ENCODE peak calls at places on chromosome 14, in eight cellular contexts. One of them, this sample, is unnamed.

GRCh38 chr14:24051789-24052655 is at the start of gene CARMIL3:
- DNase-seq in MM.1S: peak
- DNase-seq in fibroblast of the aortic adventitia: peak
- DNase-seq in AG09309: no peak
- DNase-seq in cardiac muscle cell: peak
- DNase-seq in fibroblast of pulmonary artery: peak
- DNase-seq in fibroblast of mammary gland: peak
- DNase-seq in GM23338: peak
- DNase-seq in this sample: no peak

GRCh38 chr14:21090194-21090939 is 8.1 kb downstream of the ZNF219 start:
- DNase-seq in MM.1S: no peak
- DNase-seq in fibroblast of pulmonary artery: no peak
- DNase-seq in AG09309: no peak
- DNase-seq in fibroblast of mammary gland: no peak
- DNase-seq in GM23338: peak
- DNase-seq in cardiac muscle cell: no peak
- DNase-seq in fibroblast of the aortic adventitia: no peak
- DNase-seq in this sample: no peak

GRCh38 chr14:74326369-74327152 is 21.7 kb upstream of the VRTN start:
- DNase-seq in cardiac muscle cell: peak
- DNase-seq in fibroblast of pulmonary artery: no peak
- DNase-seq in fibroblast of the aortic adventitia: no peak
- DNase-seq in MM.1S: no peak
- DNase-seq in fibroblast of mammary gland: no peak
- DNase-seq in AG09309: no peak
- DNase-seq in GM23338: peak
- DNase-seq in this sample: no peak

GRCh38 chr14:68685419-68686211 is 107.3 kb downstream of the ZFP36L1 start:
- DNase-seq in cardiac muscle cell: no peak
- DNase-seq in AG09309: no peak
- DNase-seq in MM.1S: peak
- DNase-seq in fibroblast of pulmonary artery: peak
- DNase-seq in fibroblast of mammary gland: peak
- DNase-seq in GM23338: no peak
- DNase-seq in fibroblast of the aortic adventitia: peak
- DNase-seq in this sample: no peak

GRCh38 chr14:96616168-96616681 is 114.0 kb downstream of the PAPOLA start:
- DNase-seq in cardiac muscle cell: no peak
- DNase-seq in GM23338: peak
- DNase-seq in AG09309: no peak
- DNase-seq in MM.1S: no peak
- DNase-seq in fibroblast of the aortic adventitia: no peak
- DNase-seq in fibroblast of pulmonary artery: no peak
- DNase-seq in fibroblast of mammary gland: no peak
- DNase-seq in this sample: no peak

GRCh38 chr14:69048456-69048855 is 69.4 kb upstream of the ACTN1 start:
- DNase-seq in AG09309: no peak
- DNase-seq in GM23338: no peak
- DNase-seq in fibroblast of the aortic adventitia: no peak
- DNase-seq in MM.1S: no peak
- DNase-seq in cardiac muscle cell: no peak
- DNase-seq in fibroblast of mammary gland: peak
- DNase-seq in fibroblast of pulmonary artery: no peak
- DNase-seq in this sample: no peak

GRCh38 chr14:94893411-94894160 is 123.7 kb upstream of the GSC start:
- DNase-seq in GM23338: no peak
- DNase-seq in cardiac muscle cell: no peak
- DNase-seq in fibroblast of mammary gland: no peak
- DNase-seq in fibroblast of the aortic adventitia: no peak
- DNase-seq in AG09309: no peak
- DNase-seq in fibroblast of pulmonary artery: no peak
- DNase-seq in MM.1S: no peak
- DNase-seq in this sample: no peak

GRCh38 chr14:85190251-85190650 is 339.7 kb upstream of the FLRT2 start:
- DNase-seq in GM23338: no peak
- DNase-seq in cardiac muscle cell: no peak
- DNase-seq in MM.1S: no peak
- DNase-seq in fibroblast of mammary gland: no peak
- DNase-seq in AG09309: no peak
- DNase-seq in fibroblast of pulmonary artery: no peak
- DNase-seq in fibroblast of the aortic adventitia: no peak
- DNase-seq in this sample: no peak

GRCh38 chr14:96162265-96162664 is 42.4 kb upstream of the BDKRB2 start:
- DNase-seq in fibroblast of the aortic adventitia: no peak
- DNase-seq in MM.1S: no peak
- DNase-seq in cardiac muscle cell: no peak
- DNase-seq in AG09309: no peak
- DNase-seq in fibroblast of pulmonary artery: no peak
- DNase-seq in GM23338: no peak
- DNase-seq in fibroblast of mammary gland: no peak
- DNase-seq in this sample: no peak

GRCh38 chr14:66746316-66747006 is 238.5 kb downstream of the GPHN start:
- DNase-seq in cardiac muscle cell: peak
- DNase-seq in fibroblast of the aortic adventitia: peak
- DNase-seq in fibroblast of mammary gland: peak
- DNase-seq in MM.1S: peak
- DNase-seq in GM23338: peak
- DNase-seq in fibroblast of pulmonary artery: peak
- DNase-seq in AG09309: peak
- DNase-seq in this sample: peak

GRCh38 chr14:59913187-59913586 is 6.8 kb upstream of the LRRC9 start:
- DNase-seq in fibroblast of pulmonary artery: no peak
- DNase-seq in fibroblast of the aortic adventitia: no peak
- DNase-seq in fibroblast of mammary gland: no peak
- DNase-seq in GM23338: no peak
- DNase-seq in cardiac muscle cell: no peak
- DNase-seq in AG09309: no peak
- DNase-seq in MM.1S: no peak
- DNase-seq in this sample: no peak

GRCh38 chr14:96252323-96253052 is 3.5 kb upstream of the BDKRB1 start:
- DNase-seq in cardiac muscle cell: no peak
- DNase-seq in GM23338: no peak
- DNase-seq in fibroblast of mammary gland: no peak
- DNase-seq in AG09309: no peak
- DNase-seq in MM.1S: no peak
- DNase-seq in fibroblast of the aortic adventitia: no peak
- DNase-seq in fibroblast of pulmonary artery: no peak
- DNase-seq in this sample: no peak

GRCh38 chr14:80901260-80901659 is 40.3 kb downstream of the CEP128 start:
- DNase-seq in cardiac muscle cell: no peak
- DNase-seq in MM.1S: no peak
- DNase-seq in fibroblast of the aortic adventitia: no peak
- DNase-seq in fibroblast of mammary gland: no peak
- DNase-seq in fibroblast of pulmonary artery: no peak
- DNase-seq in GM23338: no peak
- DNase-seq in AG09309: no peak
- DNase-seq in this sample: no peak

GRCh38 chr14:106024983-106025604 is 498.7 kb downstream of the TMEM121 start:
- DNase-seq in AG09309: no peak
- DNase-seq in MM.1S: no peak
- DNase-seq in fibroblast of pulmonary artery: no peak
- DNase-seq in cardiac muscle cell: no peak
- DNase-seq in fibroblast of mammary gland: no peak
- DNase-seq in GM23338: no peak
- DNase-seq in fibroblast of the aortic adventitia: no peak
- DNase-seq in this sample: no peak

GRCh38 chr14:103191856-103192835 is 68.9 kb downstream of the TNFAIP2 start:
- DNase-seq in MM.1S: no peak
- DNase-seq in fibroblast of mammary gland: no peak
- DNase-seq in AG09309: no peak
- DNase-seq in GM23338: no peak
- DNase-seq in fibroblast of the aortic adventitia: peak
- DNase-seq in fibroblast of pulmonary artery: no peak
- DNase-seq in cardiac muscle cell: no peak
- DNase-seq in this sample: no peak

GRCh38 chr14:103188691-103189480 is 65.6 kb downstream of the TNFAIP2 start:
- DNase-seq in fibroblast of mammary gland: no peak
- DNase-seq in AG09309: no peak
- DNase-seq in cardiac muscle cell: peak
- DNase-seq in fibroblast of pulmonary artery: peak
- DNase-seq in GM23338: peak
- DNase-seq in fibroblast of the aortic adventitia: peak
- DNase-seq in MM.1S: no peak
- DNase-seq in this sample: no peak

GRCh38 chr14:103190731-103191130 is 67.5 kb downstream of the TNFAIP2 start:
- DNase-seq in GM23338: no peak
- DNase-seq in fibroblast of mammary gland: no peak
- DNase-seq in AG09309: no peak
- DNase-seq in cardiac muscle cell: no peak
- DNase-seq in fibroblast of the aortic adventitia: no peak
- DNase-seq in MM.1S: no peak
- DNase-seq in fibroblast of pulmonary artery: no peak
- DNase-seq in this sample: no peak

GRCh38 chr14:103187911-103188310 is 64.7 kb downstream of the TNFAIP2 start:
- DNase-seq in GM23338: no peak
- DNase-seq in fibroblast of the aortic adventitia: no peak
- DNase-seq in MM.1S: no peak
- DNase-seq in cardiac muscle cell: no peak
- DNase-seq in fibroblast of pulmonary artery: no peak
- DNase-seq in fibroblast of mammary gland: no peak
- DNase-seq in AG09309: no peak
- DNase-seq in this sample: no peak

GRCh38 chr14:103189481-103190470 is 66.5 kb downstream of the TNFAIP2 start:
- DNase-seq in MM.1S: no peak
- DNase-seq in fibroblast of mammary gland: no peak
- DNase-seq in fibroblast of the aortic adventitia: no peak
- DNase-seq in AG09309: no peak
- DNase-seq in fibroblast of pulmonary artery: no peak
- DNase-seq in GM23338: peak
- DNase-seq in cardiac muscle cell: no peak
- DNase-seq in this sample: no peak
- H3K4me3 ChIP-seq in MM.1S: no peak
- H3K4me3 ChIP-seq in fibroblast of mammary gland: no peak
- H3K4me3 ChIP-seq in fibroblast of the aortic adventitia: no peak
- H3K4me3 ChIP-seq in AG09309: no peak
- H3K4me3 ChIP-seq in fibroblast of pulmonary artery: no peak
- H3K4me3 ChIP-seq in GM23338: peak
- H3K4me3 ChIP-seq in cardiac muscle cell: peak
- H3K4me3 ChIP-seq in this sample: no peak

GRCh38 chr14:91925727-91926121 is 21.8 kb downstream of the FBLN5 start:
- DNase-seq in GM23338: no peak
- DNase-seq in fibroblast of mammary gland: no peak
- DNase-seq in MM.1S: no peak
- DNase-seq in fibroblast of the aortic adventitia: no peak
- DNase-seq in cardiac muscle cell: no peak
- DNase-seq in fibroblast of pulmonary artery: no peak
- DNase-seq in AG09309: no peak
- DNase-seq in this sample: no peak

GRCh38 chr14:91924871-91925726 is 22.4 kb downstream of the FBLN5 start:
- DNase-seq in fibroblast of mammary gland: peak
- DNase-seq in AG09309: no peak
- DNase-seq in MM.1S: no peak
- DNase-seq in fibroblast of pulmonary artery: peak
- DNase-seq in GM23338: peak
- DNase-seq in fibroblast of the aortic adventitia: peak
- DNase-seq in cardiac muscle cell: no peak
- DNase-seq in this sample: peak

GRCh38 chr14:91918159-91918883 is 29.2 kb downstream of the FBLN5 start:
- DNase-seq in fibroblast of pulmonary artery: peak
- DNase-seq in cardiac muscle cell: no peak
- DNase-seq in fibroblast of mammary gland: peak
- DNase-seq in MM.1S: no peak
- DNase-seq in fibroblast of the aortic adventitia: peak
- DNase-seq in GM23338: no peak
- DNase-seq in AG09309: no peak
- DNase-seq in this sample: no peak

GRCh38 chr14:91920526-91920925 is 27.0 kb downstream of the FBLN5 start:
- DNase-seq in fibroblast of pulmonary artery: no peak
- DNase-seq in GM23338: no peak
- DNase-seq in MM.1S: no peak
- DNase-seq in cardiac muscle cell: no peak
- DNase-seq in fibroblast of the aortic adventitia: no peak
- DNase-seq in AG09309: no peak
- DNase-seq in fibroblast of mammary gland: no peak
- DNase-seq in this sample: no peak

DNA sequence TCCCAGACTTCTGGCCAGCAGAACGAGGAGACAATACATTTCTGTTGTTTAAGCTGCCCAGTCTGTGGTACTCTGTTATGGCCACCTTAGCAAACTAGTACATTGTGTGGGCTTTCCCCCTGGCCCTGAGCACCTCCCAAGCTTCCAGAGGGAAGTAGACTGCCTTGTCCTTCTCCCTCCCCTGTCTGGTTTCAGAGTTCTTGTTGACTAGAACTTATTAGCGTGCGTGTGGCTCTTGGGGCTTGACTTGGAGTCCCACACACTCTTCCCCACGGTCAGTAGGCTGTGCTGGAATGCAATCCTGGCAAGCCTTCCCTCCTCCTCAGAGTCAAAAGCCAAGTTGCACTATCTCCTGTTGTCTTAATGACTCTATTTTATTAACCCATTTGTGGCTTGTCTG is 27.7 kb downstream of the FBLN5 start:
- DNase-seq in AG09309: peak
- DNase-seq in cardiac muscle cell: no peak
- DNase-seq in fibroblast of pulmonary artery: peak
- DNase-seq in GM23338: no peak
- DNase-seq in fibroblast of the aortic adventitia: peak
- DNase-seq in MM.1S: no peak
- DNase-seq in fibroblast of mammary gland: peak
- DNase-seq in this sample: peak
- H3K4me3 ChIP-seq in AG09309: no peak
- H3K4me3 ChIP-seq in cardiac muscle cell: no peak
- H3K4me3 ChIP-seq in fibroblast of pulmonary artery: no peak
- H3K4me3 ChIP-seq in GM23338: no peak
- H3K4me3 ChIP-seq in fibroblast of the aortic adventitia: no peak
- H3K4me3 ChIP-seq in MM.1S: no peak
- H3K4me3 ChIP-seq in fibroblast of mammary gland: no peak
- H3K4me3 ChIP-seq in this sample: no peak

GRCh38 chr14:105014631-105015030 is 6.3 kb downstream of the CDCA4 start:
- DNase-seq in MM.1S: no peak
- DNase-seq in cardiac muscle cell: no peak
- DNase-seq in AG09309: no peak
- DNase-seq in fibroblast of the aortic adventitia: no peak
- DNase-seq in GM23338: no peak
- DNase-seq in fibroblast of pulmonary artery: no peak
- DNase-seq in fibroblast of mammary gland: no peak
- DNase-seq in this sample: no peak
- H3K4me3 ChIP-seq in MM.1S: no peak
- H3K4me3 ChIP-seq in cardiac muscle cell: no peak
- H3K4me3 ChIP-seq in AG09309: no peak
- H3K4me3 ChIP-seq in fibroblast of the aortic adventitia: no peak
- H3K4me3 ChIP-seq in GM23338: no peak
- H3K4me3 ChIP-seq in fibroblast of pulmonary artery: no peak
- H3K4me3 ChIP-seq in fibroblast of mammary gland: no peak
- H3K4me3 ChIP-seq in this sample: peak

DNA sequence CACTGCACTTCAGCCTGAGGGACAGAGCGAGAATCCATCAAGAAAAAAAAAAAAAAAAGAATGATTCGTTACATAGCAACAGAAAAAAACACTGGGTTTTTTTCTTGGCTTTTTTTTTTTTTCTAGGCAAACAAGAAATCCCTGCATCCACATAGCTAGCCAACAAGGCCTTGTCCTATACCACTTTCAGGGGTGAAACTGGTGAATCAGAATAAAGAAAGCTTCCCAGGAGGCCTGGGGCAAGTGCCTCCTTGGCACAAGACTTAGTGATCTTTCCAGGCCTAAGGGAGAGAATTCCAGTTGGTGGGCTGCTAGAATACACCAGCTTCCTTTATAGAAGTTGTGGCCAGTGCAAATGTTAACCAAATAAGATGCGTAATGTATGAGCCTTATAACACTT is 90.0 kb downstream of the VCPKMT start:
- DNase-seq in cardiac muscle cell: no peak
- DNase-seq in MM.1S: no peak
- DNase-seq in fibroblast of mammary gland: no peak
- DNase-seq in GM23338: no peak
- DNase-seq in fibroblast of pulmonary artery: no peak
- DNase-seq in AG09309: no peak
- DNase-seq in fibroblast of the aortic adventitia: no peak
- DNase-seq in this sample: no peak
- H3K4me3 ChIP-seq in cardiac muscle cell: no peak
- H3K4me3 ChIP-seq in MM.1S: no peak
- H3K4me3 ChIP-seq in fibroblast of mammary gland: no peak
- H3K4me3 ChIP-seq in GM23338: no peak
- H3K4me3 ChIP-seq in fibroblast of pulmonary artery: no peak
- H3K4me3 ChIP-seq in AG09309: no peak
- H3K4me3 ChIP-seq in fibroblast of the aortic adventitia: no peak
- H3K4me3 ChIP-seq in this sample: no peak